ENCODE peak calls at places on chromosomes 3 and 15, in eight cellular contexts. I is Calu3; L is naive B cell; A is stimulated activated CD4-positive, alpha-beta T cell treated with anti-CD3 and anti-CD28 coated beads, Interleukin-1b, Interleukin-23, amount 100 ng/mL, for 1 hour; T is memory B cell; S is activated T-helper 9 cell treated with anti-CD3 and anti-CD28 coated beads, Interleukin-2, amount 50 U/mL, for 16 hours; D is activated effector memory CD4-positive, alpha-beta T cell treated with Interleukin-2 at 50 U/mL for 16 hours; Y is kidney glomerular epithelial cell. B is an unnamed sample.

GRCh38 chr3:13049400-13049799 is 23.8 kb downstream of the IQSEC1 start:
- DNase-seq in I (no peak), L (no peak), A (no peak), T (no peak), S (no peak), D (no peak), Y (no peak), B (no peak)

GRCh38 chr3:107235923-107236315 is 141.3 kb upstream of the CCDC54 start:
- DNase-seq in I (peak; percentile 64), L (peak; percentile 60), A (peak; percentile 8), T (peak; percentile 52), S (no peak), D (no peak), Y (peak; percentile 79), B (peak; percentile 17)

GRCh38 chr3:150377601-150378466 is 30.3 kb upstream of the TSC22D2 start:
- DNase-seq in I (no peak), L (no peak), A (no peak), T (no peak), S (no peak), D (no peak), Y (no peak), B (no peak)

GRCh38 chr15:89745131-89745530 is 5.9 kb downstream of the MESP1 start:
- DNase-seq in I (no peak), L (no peak), A (no peak), T (no peak), S (no peak), D (no peak), Y (no peak), B (no peak)

GRCh38 chr3:151845506-151845905 is 27.9 kb upstream of the SUCNR1 start:
- DNase-seq in I (no peak), L (no peak), A (no peak), T (no peak), S (no peak), D (no peak), Y (no peak), B (no peak)

GRCh38 chr15:65290228-65290627 is 3.5 kb upstream of the PARP16 start:
- DNase-seq in I (no peak), L (no peak), A (no peak), T (no peak), S (no peak), D (no peak), Y (no peak), B (no peak)

GRCh38 chr3:44883999-44884431 is 9.6 kb downstream of the TGM4 start:
- DNase-seq in I (peak; percentile 68), L (no peak), A (no peak), T (no peak), S (no peak), D (no peak), Y (peak; percentile 99), B (no peak)

GRCh38 chr3:16490062-16490641 is 23.3 kb downstream of the RFTN1 start:
- DNase-seq in I (no peak), L (no peak), A (no peak), T (no peak), S (no peak), D (no peak), Y (no peak), B (no peak)

GRCh38 chr3:29614954-29615353 is 334.1 kb downstream of the RBMS3 start:
- DNase-seq in I (no peak), L (no peak), A (no peak), T (no peak), S (no peak), D (no peak), Y (no peak), B (no peak)

GRCh38 chr15:59609730-59610712 is 1.6 kb upstream of the GCNT3 start:
- DNase-seq in I (no peak), L (no peak), A (no peak), T (no peak), S (no peak), D (no peak), Y (no peak), B (no peak)

GRCh38 chr3:133874761-133875438 is 20.8 kb downstream of the RAB6B start:
- DNase-seq in I (no peak), L (no peak), A (no peak), T (no peak), S (no peak), D (no peak), Y (no peak), B (no peak)

GRCh38 chr3:179677884-179678283 is 25.0 kb downstream of the USP13 start:
- DNase-seq in I (no peak), L (no peak), A (no peak), T (no peak), S (no peak), D (no peak), Y (no peak), B (no peak)

GRCh38 chr15:51227967-51228783 is 110.2 kb downstream of the CYP19A1 start:
- DNase-seq in I (peak; percentile 36), L (no peak), A (no peak), T (no peak), S (no peak), D (no peak), Y (peak; percentile 41), B (no peak)

GRCh38 chr3:186217820-186218164 is 108.9 kb upstream of the ETV5 start:
- DNase-seq in I (no peak), L (no peak), A (no peak), T (no peak), S (no peak), D (no peak), Y (no peak), B (no peak)

GRCh38 chr3:197154-197855 is 742 bp downstream of the CHL1 start:
- DNase-seq in I (peak; percentile 30), L (no peak), A (no peak), T (peak; percentile 20), S (no peak), D (no peak), Y (no peak), B (no peak)

GRCh38 chr3:106447902-106448301 is 579.1 kb upstream of the CBLB start:
- DNase-seq in I (no peak), L (no peak), A (no peak), T (no peak), S (no peak), D (no peak), Y (no peak), B (no peak)